ENCODE peak calls at places on chromosomes 4 and X, in ten cellular contexts. B is bronchial epithelial cell, I is heart right ventricle, L is HFF-Myc, E is AG10803, Q is choroid plexus epithelial cell, Z is lower lobe of right lung, N is astrocyte of the spinal cord, V is A549, X is fibroblast of pulmonary artery. O is an unnamed sample.

GRCh38 chrX:25049347-25049746 is 33.6 kb upstream of the ARX start:
- DNase-seq in Z (no peak), L (peak), X (peak), V (peak), I (no peak), B (peak), E (no peak), Q (peak), N (peak), O (no peak)

GRCh38 chr4:124206779-124207605 is 505.5 kb downstream of the ANKRD50 start:
- DNase-seq in L (no peak), X (peak), E (peak), N (peak), I (no peak), B (peak), Z (no peak), Q (peak), V (peak), O (no peak)

GRCh38 chrX:133183806-133184205 is 34.3 kb downstream of the TFDP3 start:
- DNase-seq in X (no peak), Z (no peak), N (no peak), I (no peak), Q (no peak), L (no peak), B (peak), V (no peak), E (no peak), O (no peak)

GRCh38 chr4:14059006-14059405 is 431.5 kb upstream of the BOD1L1 start:
- DNase-seq in N (no peak), E (peak), Q (peak), X (peak), I (no peak), V (no peak), Z (no peak), L (no peak), B (no peak), O (no peak)

GRCh38 chr4:73450398-73451004 is 14.5 kb downstream of the AFP start:
- DNase-seq in N (peak), B (peak), Z (no peak), I (peak), X (peak), E (peak), V (peak), Q (peak), L (no peak), O (peak)

GRCh38 chrX:101564651-101565050 is 14.3 kb downstream of the ARMCX1 start:
- DNase-seq in E (no peak), X (no peak), Z (no peak), N (no peak), L (no peak), V (no peak), B (peak), I (no peak), Q (no peak), O (no peak)

GRCh38 chr4:40686081-40686913 is 56.6 kb upstream of the RBM47 start:
- DNase-seq in I (no peak), N (no peak), Z (no peak), E (peak), X (no peak), V (no peak), L (no peak), Q (no peak), B (no peak), O (no peak)

GRCh38 chr4:46653842-46654241 is 255.2 kb downstream of the COX7B2 start:
- DNase-seq in N (no peak), X (no peak), B (no peak), V (no peak), Q (no peak), I (no peak), Z (no peak), E (no peak), L (no peak), O (no peak)

GRCh38 chr4:184504385-184504784 is 30.0 kb upstream of the IRF2 start:
- DNase-seq in L (no peak), I (no peak), V (no peak), Z (no peak), N (no peak), B (no peak), E (no peak), X (no peak), Q (no peak), O (no peak)

GRCh38 chrX:9122504-9123245 is 88.7 kb upstream of the FAM9B start:
- DNase-seq in L (no peak), N (peak), B (no peak), Q (peak), X (no peak), Z (no peak), V (no peak), I (no peak), E (peak), O (no peak)

GRCh38 chr4:154010377-154010776 is 221.5 kb upstream of the SFRP2 start:
- DNase-seq in X (no peak), L (no peak), N (no peak), V (no peak), Q (no peak), E (peak), B (no peak), Z (no peak), I (no peak), O (no peak)

GRCh38 chrX:3811331-3812311 is 98.2 kb upstream of the PRKX start:
- DNase-seq in Q (peak), B (peak), V (peak), X (peak), E (peak), Z (no peak), I (no peak), L (no peak), N (peak), O (no peak)

GRCh38 chrX:23908219-23909003 is 605 bp downstream of the CXorf58 start:
- DNase-seq in Z (no peak), E (no peak), X (no peak), Q (no peak), B (no peak), N (no peak), I (no peak), V (no peak), L (no peak), O (no peak)

GRCh38 chr4:17583944-17584343 is 6.9 kb downstream of the LAP3 start:
- DNase-seq in I (no peak), N (no peak), Q (no peak), B (no peak), L (no peak), E (no peak), V (no peak), Z (no peak), X (no peak), O (no peak)

GRCh38 chr4:109574443-109574850 is 14.4 kb downstream of the MCUB start:
- DNase-seq in X (peak), B (no peak), N (no peak), Z (no peak), E (no peak), V (peak), I (no peak), Q (peak), L (no peak), O (no peak)

GRCh38 chr4:17173300-17173699 is 274.9 kb upstream of the LDB2 start:
- DNase-seq in Z (no peak), N (no peak), B (no peak), L (no peak), E (no peak), V (peak), X (no peak), Q (no peak), I (no peak), O (no peak)

GRCh38 chr4:107449611-107450369 is 270.2 kb downstream of the PAPSS1 start:
- DNase-seq in Q (no peak), Z (no peak), B (no peak), N (peak), X (no peak), E (peak), V (no peak), I (no peak), L (no peak), O (no peak)

GRCh38 chr4:112296949-112297483 is at the start of gene ALPK1:
- DNase-seq in V (peak), N (peak), I (no peak), L (peak), E (peak), X (peak), Q (peak), B (peak), Z (no peak), O (no peak)

GRCh38 chr4:112766422-112766821 is 129.5 kb downstream of the LARP7 start:
- DNase-seq in E (peak), X (peak), Z (no peak), N (peak), L (no peak), V (peak), I (no peak), Q (peak), B (peak), O (no peak)

GRCh38 chr4:66169341-66169740 is 499.1 kb upstream of the EPHA5 start:
- DNase-seq in B (no peak), V (peak), L (no peak), Q (peak), Z (no peak), I (no peak), E (no peak), N (peak), X (peak), O (no peak)

GRCh38 chrX:3403748-3404147 is 57.3 kb upstream of the MXRA5 start:
- DNase-seq in X (no peak), Q (peak), L (no peak), Z (no peak), I (no peak), N (no peak), V (no peak), B (peak), E (peak), O (no peak)

GRCh38 chr4:140326395-140326993 is 47.0 kb upstream of the SCOC start:
- DNase-seq in E (peak), X (peak), N (peak), B (peak), Q (peak), I (no peak), V (peak), L (peak), Z (no peak), O (no peak)

GRCh38 chr4:139600662-139601061 is 44.6 kb upstream of the SETD7 start:
- DNase-seq in E (no peak), Q (no peak), I (no peak), N (no peak), V (no peak), L (no peak), Z (no peak), B (no peak), X (no peak), O (no peak)

GRCh38 chr4:102687373-102687981 is 73.3 kb downstream of the MANBA start:
- DNase-seq in Z (no peak), I (no peak), B (peak), V (peak), X (peak), E (peak), L (no peak), N (peak), Q (peak), O (no peak)

GRCh38 chr4:7981738-7982394 is 42.2 kb upstream of the AFAP1 start:
- DNase-seq in B (no peak), N (no peak), E (no peak), L (no peak), Z (no peak), I (no peak), X (no peak), Q (no peak), V (no peak), O (no peak)

GRCh38 chrX:120560405-120560841 is 339 bp downstream of the CUL4B start:
- DNase-seq in N (no peak), E (peak), B (no peak), V (no peak), X (no peak), I (no peak), L (no peak), Z (peak), Q (no peak), O (no peak)

GRCh38 chr4:25095756-25096552 is 64.3 kb downstream of the SEPSECS start:
- DNase-seq in X (peak), E (no peak), I (peak), Q (no peak), L (no peak), Z (no peak), N (no peak), V (no peak), B (no peak), O (no peak)

GRCh38 chr4:4326136-4326535 is 36.1 kb downstream of the ZBTB49 start:
- DNase-seq in X (no peak), V (no peak), N (no peak), I (no peak), B (no peak), Z (no peak), L (no peak), E (no peak), Q (no peak), O (no peak)

GRCh38 chr4:101643201-101643600 is 147.3 kb upstream of the BANK1 start:
- DNase-seq in Q (no peak), E (no peak), N (no peak), X (no peak), B (peak), L (no peak), Z (no peak), V (no peak), I (no peak), O (no peak)

DNA sequence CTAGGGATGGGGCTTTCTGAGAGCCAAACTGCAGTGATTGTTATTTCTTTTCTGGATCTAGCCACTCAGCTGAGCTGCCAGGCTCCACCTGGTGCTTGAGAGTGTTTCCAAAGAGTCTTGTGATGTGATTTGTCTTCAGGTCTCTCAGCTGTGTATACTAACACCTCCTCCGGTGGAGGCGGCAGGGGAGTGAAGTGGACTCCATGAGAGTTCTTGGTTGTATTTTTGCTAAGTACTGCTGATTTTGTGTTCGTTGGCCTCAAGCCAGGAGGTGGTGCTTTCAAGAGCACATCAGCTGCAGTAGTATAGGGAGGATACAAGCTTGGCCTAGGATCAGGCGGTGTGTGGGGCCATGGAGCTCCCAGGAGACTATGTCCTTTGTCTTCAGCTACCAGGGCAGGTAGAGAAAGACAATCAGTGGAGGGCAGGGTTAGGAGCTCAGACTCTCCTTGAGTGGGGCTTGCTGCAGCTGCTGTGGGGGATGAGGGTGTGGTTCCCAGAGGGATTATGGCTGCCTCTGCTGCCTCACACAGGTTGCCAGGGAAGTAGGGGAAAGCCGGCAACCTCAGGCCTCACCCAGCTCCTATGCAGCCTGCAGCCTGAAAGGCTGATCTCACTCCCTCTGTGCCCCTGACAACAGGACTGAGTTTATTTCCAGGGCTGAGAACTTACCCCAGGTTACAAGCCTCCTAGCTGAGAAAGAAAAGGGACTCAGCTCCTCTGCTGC is 62.4 kb downstream of the NPFFR2 start:
- DNase-seq in Z (peak), V (no peak), Q (no peak), N (no peak), B (no peak), E (no peak), X (no peak), L (no peak), I (no peak), O (no peak)
- H3K4me3 ChIP-seq in Z (no peak), V (no peak), Q (no peak), N (no peak), B (no peak), E (no peak), X (no peak), L (no peak), I (no peak), O (no peak)

GRCh38 chr4:56958111-56958517 is 19.3 kb downstream of the NOA1 start:
- DNase-seq in I (peak), B (peak), N (peak), Z (peak), V (peak), L (no peak), E (peak), Q (peak), X (peak), O (peak)
- H3K4me3 ChIP-seq in I (no peak), B (no peak), N (no peak), Z (no peak), V (no peak), L (no peak), E (peak), Q (peak), X (peak), O (no peak)

GRCh38 chrX:53088136-53088974 is 5.6 kb upstream of the KANTR start:
- DNase-seq in B (peak), X (peak), L (no peak), N (peak), Z (peak), V (peak), Q (peak), I (peak), E (peak), O (peak)
- H3K4me3 ChIP-seq in B (peak), X (peak), L (peak), N (peak), Z (peak), V (peak), Q (peak), I (peak), E (peak), O (peak)

GRCh38 chrX:125202486-125203378 is 116.9 kb upstream of the TEX13C start:
- DNase-seq in I (no peak), L (no peak), V (no peak), X (no peak), N (no peak), Q (no peak), Z (no peak), E (no peak), B (no peak), O (no peak)

GRCh38 chrX:125203379-125203736 is 116.3 kb upstream of the TEX13C start:
- DNase-seq in I (peak), V (no peak), E (no peak), X (no peak), Q (no peak), Z (no peak), B (no peak), L (no peak), N (no peak), O (no peak)

GRCh38 chrX:125203737-125204578 is 115.7 kb upstream of the TEX13C start:
- DNase-seq in B (peak), V (peak), Q (peak), E (peak), N (peak), L (no peak), I (peak), X (no peak), Z (peak), O (no peak)

GRCh38 chrX:125205084-125205917 is 114.4 kb upstream of the TEX13C start:
- DNase-seq in Q (peak), V (peak), Z (peak), L (no peak), I (peak), E (peak), N (peak), X (no peak), B (peak), O (no peak)

DNA sequence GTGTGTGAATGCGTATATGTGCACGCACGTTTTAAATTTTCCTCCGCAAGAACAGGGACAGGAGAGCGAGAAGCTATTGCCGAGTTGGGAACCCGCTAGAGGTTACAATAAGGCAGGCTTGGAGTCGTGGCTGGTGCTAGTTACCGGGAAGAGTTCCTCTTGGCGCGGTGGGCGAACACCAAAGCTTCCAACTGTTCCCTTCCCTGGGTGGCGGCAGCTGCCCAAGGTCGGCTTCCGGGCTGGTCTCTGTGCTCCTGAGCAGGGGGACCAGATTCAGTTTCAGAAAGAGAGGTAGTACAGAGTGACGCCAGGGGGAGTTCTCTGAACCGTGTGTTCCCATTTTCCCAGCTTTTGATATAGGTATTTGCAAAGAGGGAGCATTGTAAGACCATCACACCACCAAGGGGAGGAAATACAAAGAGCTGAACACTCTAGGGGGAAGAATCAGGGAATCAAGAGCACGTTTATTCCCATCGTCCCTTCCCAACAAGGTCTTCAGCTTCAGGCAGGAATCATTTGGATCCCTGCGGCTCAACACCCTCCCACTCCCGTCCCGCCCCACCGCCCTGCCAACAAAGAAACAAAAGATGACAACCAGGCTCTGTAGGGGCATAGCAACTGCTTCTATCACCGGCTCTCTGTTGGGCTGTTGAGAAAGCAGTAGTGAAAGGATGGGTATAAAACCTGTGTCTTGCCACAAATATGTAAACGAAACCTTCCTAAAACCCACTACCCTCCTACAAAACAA is 113.6 kb upstream of the TEX13C start:
- DNase-seq in Z (no peak), Q (no peak), E (no peak), L (no peak), N (peak), I (no peak), V (peak), B (peak), X (no peak), O (no peak)
- H3K4me3 ChIP-seq in Z (peak), Q (no peak), E (no peak), L (no peak), N (peak), I (peak), V (peak), B (no peak), X (no peak), O (peak)

DNA sequence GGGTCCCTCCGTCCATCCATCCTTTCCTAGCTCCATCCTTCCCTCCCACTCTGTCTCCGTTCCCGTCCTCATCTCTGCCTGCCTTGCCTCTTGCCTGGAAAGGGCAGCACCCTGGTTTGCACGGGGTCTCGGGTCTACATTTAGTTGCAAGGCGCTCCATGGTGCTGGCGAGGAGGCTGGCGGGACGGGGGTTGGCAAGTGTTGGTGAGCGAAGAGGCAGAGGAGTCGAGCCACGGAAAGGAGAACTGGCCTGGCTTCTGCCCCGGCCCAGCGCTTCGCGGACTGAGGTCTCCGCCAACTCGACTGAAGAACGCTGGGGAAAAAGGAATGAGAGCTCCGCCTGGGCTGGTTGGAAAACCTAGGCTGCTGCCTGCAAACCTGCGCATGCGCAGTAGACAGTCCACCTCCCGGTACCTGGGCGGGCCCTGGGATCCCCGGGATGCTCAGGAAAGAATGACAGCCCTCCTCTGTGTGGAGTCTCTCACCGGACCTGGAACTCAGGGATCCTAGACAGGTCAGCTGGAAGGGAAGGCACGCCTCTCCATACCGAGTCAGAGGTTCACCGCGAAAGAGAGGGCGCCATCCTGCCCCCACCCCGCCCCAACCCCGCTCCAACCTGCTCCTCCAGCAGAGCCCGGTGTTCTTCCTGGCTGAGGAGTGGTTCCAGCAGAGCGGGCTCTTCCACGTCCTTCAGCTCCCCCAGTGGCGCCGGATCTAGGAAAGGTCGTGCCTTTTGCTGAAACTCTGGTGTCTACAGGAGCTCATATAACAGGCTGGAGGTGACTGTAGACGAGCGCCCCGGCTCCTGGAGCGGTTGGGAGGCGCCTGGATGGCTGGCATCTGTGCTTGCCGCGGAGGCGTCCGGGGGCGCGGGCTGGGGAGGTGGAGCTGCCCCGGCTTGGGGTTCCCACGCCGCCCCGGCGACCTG is 6.0 kb downstream of the FRG2 start:
- DNase-seq in Z (peak), B (peak), Q (peak), X (peak), N (peak), V (peak), I (no peak), E (peak), L (no peak), O (no peak)
- H3K4me3 ChIP-seq in Z (peak), B (no peak), Q (no peak), X (no peak), N (peak), V (peak), I (no peak), E (no peak), L (no peak), O (peak)

GRCh38 chrX:115491766-115492165 is 69.2 kb upstream of the PLS3 start:
- DNase-seq in N (no peak), I (no peak), X (peak), E (peak), V (no peak), B (no peak), Q (peak), L (no peak), Z (no peak), O (no peak)
- H3K4me3 ChIP-seq in N (no peak), I (no peak), X (no peak), E (no peak), V (no peak), B (no peak), Q (no peak), L (no peak), Z (no peak), O (no peak)